ENCODE peak calls at places on chromosomes 16 and 17, in seven cellular contexts. One of them, this sample, is unnamed.
A peak's percentile ranks its signal among the peaks of the same experiment; 100 is the strongest.

GRCh38 chr17:74852237-74853047 is 7.2 kb downstream of the GRIN2C start:
- DNase-seq in NAMALWA: peak; percentile 79
- DNase-seq in A673: no peak
- DNase-seq in CD4-positive, alpha-beta T cell: peak; percentile 69
- DNase-seq in psoas muscle: no peak
- DNase-seq in AG10803: no peak
- DNase-seq in GM19239: peak; percentile 91
- DNase-seq in this sample: no peak

GRCh38 chr17:67289174-67289876 is 44.3 kb upstream of the HELZ start:
- DNase-seq in NAMALWA: no peak
- DNase-seq in A673: peak; percentile 27
- DNase-seq in CD4-positive, alpha-beta T cell: no peak
- DNase-seq in psoas muscle: peak; percentile 83
- DNase-seq in AG10803: peak; percentile 72
- DNase-seq in GM19239: no peak
- DNase-seq in this sample: no peak

GRCh38 chr16:49700928-49701685 is 154.8 kb downstream of the ZNF423 start:
- DNase-seq in NAMALWA: no peak
- DNase-seq in A673: peak; percentile 90
- DNase-seq in CD4-positive, alpha-beta T cell: no peak
- DNase-seq in psoas muscle: no peak
- DNase-seq in AG10803: no peak
- DNase-seq in GM19239: no peak
- DNase-seq in this sample: no peak

GRCh38 chr17:44601574-44602372 is 44.5 kb downstream of the FZD2 start:
- DNase-seq in NAMALWA: no peak
- DNase-seq in A673: no peak
- DNase-seq in CD4-positive, alpha-beta T cell: no peak
- DNase-seq in psoas muscle: no peak
- DNase-seq in AG10803: peak; percentile 30
- DNase-seq in GM19239: no peak
- DNase-seq in this sample: no peak

GRCh38 chr17:78766225-78766624 is 15.8 kb downstream of the CYTH1 start:
- DNase-seq in NAMALWA: no peak
- DNase-seq in A673: no peak
- DNase-seq in CD4-positive, alpha-beta T cell: no peak
- DNase-seq in psoas muscle: no peak
- DNase-seq in AG10803: no peak
- DNase-seq in GM19239: no peak
- DNase-seq in this sample: no peak

GRCh38 chr16:66228791-66229190 is 137.7 kb upstream of the CDH5 start:
- DNase-seq in NAMALWA: no peak
- DNase-seq in A673: no peak
- DNase-seq in CD4-positive, alpha-beta T cell: no peak
- DNase-seq in psoas muscle: no peak
- DNase-seq in AG10803: peak; percentile 10
- DNase-seq in GM19239: no peak
- DNase-seq in this sample: no peak

GRCh38 chr16:27311897-27312303 is 1.9 kb upstream of the IL4R start:
- DNase-seq in NAMALWA: no peak
- DNase-seq in A673: no peak
- DNase-seq in CD4-positive, alpha-beta T cell: no peak
- DNase-seq in psoas muscle: no peak
- DNase-seq in AG10803: no peak
- DNase-seq in GM19239: no peak
- DNase-seq in this sample: no peak

GRCh38 chr17:78391843-78392242 is 13.4 kb downstream of the PGS1 start:
- DNase-seq in NAMALWA: no peak
- DNase-seq in A673: no peak
- DNase-seq in CD4-positive, alpha-beta T cell: no peak
- DNase-seq in psoas muscle: no peak
- DNase-seq in AG10803: peak; percentile 64
- DNase-seq in GM19239: no peak
- DNase-seq in this sample: no peak

GRCh38 chr16:24610421-24610765 is 71.0 kb downstream of the RBBP6 start:
- DNase-seq in NAMALWA: no peak
- DNase-seq in A673: peak; percentile 72
- DNase-seq in CD4-positive, alpha-beta T cell: no peak
- DNase-seq in psoas muscle: peak; percentile 30
- DNase-seq in AG10803: peak; percentile 21
- DNase-seq in GM19239: no peak
- DNase-seq in this sample: no peak

This sample was measured in cortex of kidney.